ENCODE peak calls at places on chromosomes 16 and 17, in ten cellular contexts. U is HCT116, S is sigmoid colon, E is GM12891, H is GM12892, C is Panc1, W is HL-60, V is breast epithelium, L is transverse colon, K is GM23338. Y is an unnamed sample.

GRCh38 chr16:88810868-88811599 is 694 bp downstream of the APRT start:
- DNase-seq in C (no peak), K (peak), E (peak), U (peak), H (peak), W (peak), V (peak), L (peak), S (peak), Y (peak)

GRCh38 chr16:85912271-85912974 is 13.5 kb downstream of the IRF8 start:
- DNase-seq in U (no peak), K (no peak), S (peak), L (peak), H (no peak), E (no peak), C (no peak), W (no peak), V (no peak), Y (no peak)

GRCh38 chr17:27290916-27291598 is 2.9 kb upstream of the WSB1 start:
- DNase-seq in W (no peak), L (no peak), E (no peak), C (no peak), U (no peak), K (no peak), V (no peak), H (no peak), S (no peak), Y (no peak)

GRCh38 chr16:54055864-54056263 is 230.7 kb downstream of the IRX3 start:
- DNase-seq in U (peak), S (no peak), W (no peak), H (no peak), V (no peak), C (no peak), L (no peak), K (no peak), E (no peak), Y (peak)

GRCh38 chr16:11852092-11852809 is 909 bp upstream of the RSL1D1 start:
- DNase-seq in K (no peak), C (no peak), L (no peak), V (no peak), U (no peak), W (no peak), H (no peak), E (no peak), S (no peak), Y (no peak)

GRCh38 chr17:50478391-50479361 is at the start of gene RSAD1:
- DNase-seq in L (peak), E (peak), W (peak), H (peak), S (peak), K (peak), C (no peak), V (peak), U (peak), Y (peak)

GRCh38 chr16:2512920-2513404 is 790 bp upstream of the ATP6V0C start:
- DNase-seq in C (no peak), S (peak), V (no peak), K (peak), H (no peak), W (no peak), E (no peak), U (no peak), L (no peak), Y (no peak)

GRCh38 chr17:77356690-77357201 is 216.0 kb downstream of the SEC14L1 start:
- DNase-seq in H (no peak), C (no peak), L (no peak), U (no peak), K (no peak), W (no peak), E (no peak), S (peak), V (peak), Y (no peak)

GRCh38 chr17:44112284-44113280 is 10.9 kb downstream of the HDAC5 start:
- DNase-seq in S (no peak), V (no peak), K (no peak), E (no peak), L (no peak), W (no peak), U (no peak), C (no peak), H (no peak), Y (no peak)

GRCh38 chr17:35132816-35133550 is 9.1 kb downstream of the NLE1 start:
- DNase-seq in L (no peak), V (no peak), S (no peak), K (no peak), U (no peak), W (no peak), C (no peak), H (no peak), E (no peak), Y (no peak)

GRCh38 chr17:73551144-73551543 is 93.1 kb downstream of the SDK2 start:
- DNase-seq in V (no peak), U (no peak), E (no peak), W (no peak), K (no peak), S (no peak), L (no peak), H (no peak), C (no peak), Y (no peak)

GRCh38 chr16:88749358-88749757 is 35.7 kb downstream of the PIEZO1 start:
- DNase-seq in H (no peak), W (no peak), E (no peak), U (no peak), V (no peak), L (no peak), C (no peak), S (no peak), K (no peak), Y (no peak)

GRCh38 chr17:17153709-17154108 is 52.4 kb downstream of the PLD6 start:
- DNase-seq in V (no peak), S (no peak), H (no peak), L (no peak), W (no peak), E (no peak), K (no peak), U (no peak), C (no peak), Y (no peak)

GRCh38 chr16:48611329-48612137 is 1.6 kb upstream of the N4BP1 start:
- DNase-seq in E (no peak), S (no peak), V (no peak), K (peak), C (no peak), W (peak), U (no peak), H (no peak), L (peak), Y (no peak)

GRCh38 chr16:16042076-16042475 is 92.7 kb downstream of the ABCC1 start:
- DNase-seq in V (no peak), L (no peak), C (no peak), H (no peak), W (no peak), K (no peak), S (no peak), U (no peak), E (no peak), Y (peak)

GRCh38 chr16:74601131-74601871 is 5.6 kb downstream of the GLG1 start:
- DNase-seq in W (no peak), C (no peak), E (peak), S (no peak), L (peak), K (no peak), V (no peak), U (no peak), H (no peak), Y (peak)

GRCh38 chr16:80583466-80583865 is 42.7 kb downstream of the DYNLRB2 start:
- DNase-seq in E (no peak), U (no peak), W (no peak), K (no peak), S (no peak), V (no peak), L (no peak), C (no peak), H (no peak), Y (no peak)

GRCh38 chr17:29791336-29791735 is 138.7 kb downstream of the SSH2 start:
- DNase-seq in W (no peak), K (no peak), S (no peak), C (no peak), E (no peak), V (no peak), H (no peak), L (no peak), U (no peak), Y (no peak)

GRCh38 chr17:39134878-39135277 is 16.6 kb downstream of the PLXDC1 start:
- DNase-seq in K (no peak), V (no peak), C (no peak), U (no peak), H (no peak), L (no peak), E (no peak), W (no peak), S (no peak), Y (no peak)

GRCh38 chr17:41631025-41631889 is 6.9 kb upstream of the KRT17 start:
- DNase-seq in S (no peak), E (no peak), C (no peak), L (no peak), K (no peak), V (no peak), W (no peak), H (no peak), U (no peak), Y (no peak)

GRCh38 chr16:21646721-21647561 is 5.5 kb downstream of the IGSF6 start:
- DNase-seq in C (no peak), W (no peak), V (no peak), S (no peak), H (peak), U (no peak), K (no peak), E (peak), L (peak), Y (no peak)

GRCh38 chr16:21644674-21645073 is 7.7 kb downstream of the IGSF6 start:
- DNase-seq in E (no peak), V (no peak), H (no peak), K (no peak), S (no peak), W (no peak), C (no peak), U (no peak), L (no peak), Y (no peak)

GRCh38 chr16:21646091-21646490 is 6.3 kb downstream of the IGSF6 start:
- DNase-seq in H (no peak), C (no peak), W (no peak), E (no peak), V (no peak), U (no peak), K (no peak), L (no peak), S (no peak), Y (no peak)

GRCh38 chr16:21645261-21645721 is 7.1 kb downstream of the IGSF6 start:
- DNase-seq in U (no peak), W (no peak), E (no peak), K (no peak), L (no peak), C (no peak), S (no peak), H (no peak), V (no peak), Y (no peak)

DNA sequence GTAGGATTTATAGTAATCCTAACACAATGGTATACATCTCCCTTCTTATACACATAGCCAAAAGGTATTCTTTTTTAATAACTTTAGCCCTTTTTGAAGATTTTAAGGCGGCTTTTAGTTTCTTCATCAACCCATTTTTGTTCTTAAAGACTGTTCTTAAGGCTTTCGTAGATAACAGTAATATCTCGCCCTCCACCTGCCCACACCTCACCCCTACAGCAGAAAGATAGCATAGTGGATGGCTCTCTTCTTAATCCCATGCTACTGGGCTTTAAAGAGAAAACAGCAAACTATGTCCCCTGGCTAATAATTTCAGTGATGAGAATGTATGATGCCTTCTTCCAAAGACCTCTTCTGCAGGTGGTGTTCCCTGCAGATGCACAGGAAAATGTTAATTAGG is 8.6 kb downstream of the IGSF6 start:
- DNase-seq in L (no peak), H (no peak), W (no peak), V (no peak), E (no peak), K (no peak), C (no peak), U (no peak), S (no peak), Y (no peak)
- TF ChIP-seq POLR2AphosphoS5 in L (no peak), H (no peak), W (no peak), V (no peak), E (no peak), K (no peak), C (no peak), U (no peak), S (no peak), Y (no peak)

DNA sequence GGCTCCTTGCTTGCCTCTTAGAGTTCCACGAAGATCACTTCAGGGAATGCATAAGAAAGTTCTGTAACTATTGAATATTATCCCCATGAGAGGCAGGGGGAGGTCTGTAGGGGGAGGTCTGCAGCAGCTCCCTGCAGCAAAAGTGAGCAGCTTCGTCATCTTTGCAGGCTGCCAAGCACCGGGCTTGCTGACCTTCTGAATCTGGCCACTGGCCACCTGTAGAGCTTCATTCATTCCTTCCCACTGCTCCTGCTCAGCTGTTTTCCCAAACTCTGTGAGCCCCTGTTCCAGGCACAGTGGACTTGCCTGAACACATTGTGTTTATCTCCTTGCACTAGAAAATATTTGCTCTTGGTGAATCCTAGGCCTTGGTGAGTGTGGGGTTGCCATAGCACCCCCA is 443.3 kb downstream of the HAPSTR1 start:
- DNase-seq in H (no peak), L (no peak), U (no peak), W (no peak), V (no peak), S (no peak), K (peak), C (no peak), E (no peak), Y (no peak)
- TF ChIP-seq POLR2AphosphoS5 in H (no peak), L (no peak), U (no peak), W (no peak), V (no peak), S (no peak), K (no peak), C (no peak), E (no peak), Y (no peak)

GRCh38 chr17:47223007-47223406 is 13.9 kb downstream of the MYL4 start:
- DNase-seq in W (no peak), U (no peak), K (no peak), L (no peak), S (no peak), C (no peak), V (no peak), H (no peak), E (no peak), Y (peak)

GRCh38 chr17:47220531-47220999 is 11.4 kb downstream of the MYL4 start:
- DNase-seq in S (no peak), H (no peak), K (no peak), L (no peak), E (no peak), C (no peak), V (no peak), U (no peak), W (no peak), Y (no peak)

GRCh38 chr17:47221154-47221553 is 12.0 kb downstream of the MYL4 start:
- DNase-seq in K (no peak), U (no peak), L (no peak), C (no peak), V (no peak), S (no peak), H (no peak), W (no peak), E (no peak), Y (no peak)

GRCh38 chr17:47223460-47223859 is 14.3 kb downstream of the MYL4 start:
- DNase-seq in L (no peak), W (no peak), C (no peak), V (no peak), H (no peak), E (no peak), S (no peak), U (no peak), K (no peak), Y (no peak)

DNA sequence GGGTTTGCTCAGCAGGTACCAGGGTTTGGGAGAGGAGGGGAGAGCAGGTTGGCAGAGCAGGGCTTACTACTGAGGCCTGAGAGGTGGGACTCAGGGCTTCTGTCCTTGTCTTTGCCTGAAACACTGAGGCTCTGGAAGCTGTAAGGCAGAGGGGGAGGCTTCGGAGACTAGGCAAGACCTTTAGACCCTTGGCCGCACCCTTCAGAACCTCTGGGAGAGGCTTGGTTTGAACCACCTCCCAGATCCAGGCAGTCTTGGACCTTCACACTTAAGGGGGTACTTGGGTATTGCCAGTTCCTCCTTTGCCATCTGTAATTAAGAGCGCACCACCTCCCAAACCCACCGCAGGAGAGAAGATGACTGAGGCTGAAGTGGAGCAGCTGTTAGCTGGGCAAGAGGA is 12.9 kb downstream of the MYL4 start:
- DNase-seq in U (no peak), H (no peak), V (no peak), E (no peak), L (no peak), C (no peak), S (no peak), K (no peak), W (no peak), Y (no peak)
- TF ChIP-seq POLR2AphosphoS5 in U (no peak), H (no peak), V (no peak), E (no peak), L (no peak), C (no peak), S (no peak), K (no peak), W (no peak), Y (no peak)

GRCh38 chr16:931651-932500 is 38.9 kb downstream of the LMF1 start:
- DNase-seq in C (no peak), K (no peak), W (no peak), V (no peak), U (no peak), H (no peak), L (no peak), S (no peak), E (no peak), Y (no peak)
- TF ChIP-seq POLR2AphosphoS5 in C (no peak), K (no peak), W (no peak), V (no peak), U (no peak), H (no peak), L (no peak), S (no peak), E (no peak), Y (no peak)

GRCh38 chr17:79045830-79046500 is 22.0 kb downstream of the C1QTNF1 start:
- DNase-seq in U (peak), K (peak), S (peak), E (peak), H (peak), C (no peak), W (no peak), V (peak), L (peak), Y (peak)
- TF ChIP-seq POLR2AphosphoS5 in U (no peak), K (no peak), S (no peak), E (no peak), H (no peak), C (no peak), W (no peak), V (no peak), L (no peak), Y (no peak)

DNA sequence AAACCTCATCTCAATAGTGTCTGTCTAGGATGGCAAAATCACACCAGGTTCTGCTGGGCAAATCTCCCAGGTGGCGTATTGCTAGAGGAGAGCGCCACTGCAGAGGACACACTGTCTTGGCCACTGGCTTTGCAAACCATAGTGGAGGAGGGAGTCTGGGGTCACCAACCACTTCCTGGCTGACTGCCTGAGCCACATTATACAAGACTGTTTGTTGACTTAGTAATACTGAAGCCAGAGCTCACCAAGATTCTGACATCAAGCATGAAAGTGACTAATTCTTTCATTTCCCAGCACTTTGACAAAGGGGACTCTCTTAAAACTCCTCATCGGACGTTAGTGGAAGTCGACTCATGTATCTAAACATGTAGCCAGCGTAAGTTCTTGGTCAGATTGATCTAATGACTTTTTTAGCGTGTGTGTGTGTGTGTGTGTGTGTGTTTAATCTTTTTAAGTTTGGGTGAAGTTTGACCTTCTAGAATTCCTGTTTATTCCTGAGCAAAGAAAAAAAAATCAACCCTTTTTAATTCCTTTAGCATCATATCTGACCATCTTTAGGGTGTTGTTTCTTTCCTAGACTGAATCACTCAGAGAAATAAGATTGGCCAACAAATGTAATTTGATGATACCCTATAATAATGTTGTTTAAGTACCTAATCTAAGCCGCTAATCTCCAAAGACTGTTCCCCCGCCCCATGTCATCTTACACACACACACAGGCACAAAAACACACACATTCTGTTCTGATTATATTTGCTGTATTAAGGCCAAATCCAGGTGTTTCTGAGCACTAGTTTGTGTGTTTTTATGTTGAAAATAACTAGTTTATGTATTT is 13.8 kb downstream of the PITPNC1 start:
- DNase-seq in K (no peak), C (peak), W (no peak), U (peak), L (peak), H (no peak), E (peak), V (no peak), S (no peak), Y (peak)
- TF ChIP-seq POLR2AphosphoS5 in K (no peak), C (no peak), W (no peak), U (peak), L (no peak), H (no peak), E (no peak), V (no peak), S (no peak), Y (peak)

GRCh38 chr16:8866118-8866883 is 2.5 kb downstream of the CARHSP1 start:
- DNase-seq in L (peak), K (peak), C (no peak), V (no peak), U (no peak), H (no peak), E (no peak), W (no peak), S (peak), Y (no peak)
- TF ChIP-seq POLR2AphosphoS5 in L (peak), K (peak), C (no peak), V (no peak), U (no peak), H (no peak), E (no peak), W (no peak), S (no peak), Y (no peak)

GRCh38 chr17:75571197-75571884 is 16.3 kb upstream of the MYO15B start:
- DNase-seq in U (no peak), S (peak), K (no peak), V (no peak), E (peak), C (no peak), L (peak), H (peak), W (peak), Y (peak)
- TF ChIP-seq POLR2AphosphoS5 in U (no peak), S (no peak), K (no peak), V (no peak), E (peak), C (no peak), L (no peak), H (peak), W (peak), Y (no peak)

DNA sequence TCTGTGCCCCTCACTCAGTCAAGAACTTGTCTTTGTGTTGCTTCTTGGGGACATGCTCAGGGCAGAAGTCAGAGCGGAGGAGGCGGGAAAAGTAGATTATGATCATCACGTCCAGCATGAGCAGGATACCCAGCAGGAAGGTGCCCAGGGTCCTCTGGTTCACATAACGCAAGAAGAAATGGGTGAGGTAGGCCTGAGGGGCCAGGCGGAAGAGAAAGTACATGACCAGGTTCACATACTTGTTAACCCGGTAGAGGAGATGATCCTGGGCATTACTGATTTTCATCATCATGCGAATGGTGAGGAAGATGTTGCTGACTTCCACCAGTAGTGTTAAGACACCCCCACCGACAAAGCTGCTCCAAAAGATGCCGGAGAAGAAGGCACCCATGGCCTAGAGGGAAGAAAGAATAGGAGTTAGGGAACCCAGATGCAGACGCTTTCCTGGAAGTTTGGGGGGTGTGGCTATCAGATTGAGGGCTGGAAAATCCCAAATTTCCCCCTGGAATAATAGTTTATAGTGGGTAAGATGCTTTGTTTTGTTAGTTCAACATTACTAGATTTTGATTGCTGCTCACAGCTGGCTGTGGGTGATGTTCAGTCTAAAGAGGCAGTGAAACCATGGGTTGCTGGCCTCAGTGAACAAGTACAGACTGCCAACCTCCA is 1.4 kb downstream of the TLCD1 start:
- DNase-seq in S (no peak), V (no peak), L (no peak), W (peak), K (peak), U (no peak), H (no peak), C (no peak), E (no peak), Y (no peak)
- TF ChIP-seq POLR2AphosphoS5 in S (no peak), V (no peak), L (no peak), W (peak), K (peak), U (no peak), H (no peak), C (no peak), E (no peak), Y (no peak)

Y was measured in endothelial cell of umbilical vein.